ENCODE peak calls at places on chromosomes 6 and 20, in ten cellular contexts. B is left lung; Z is substantia nigra; H is occipital lobe; Q is mesothelial cell of epicardium; C is adrenal gland; R is stimulated activated CD8-positive, alpha-beta memory T cell treated with anti-CD3 and anti-CD28 coated beads, Interleukin-15, amount 100 ng/mL, for 24 hours; K is NT2/D1; J is MCF 10A; L is T-helper 1 cell. F is an unnamed sample.

GRCh38 chr6:148513145-148514071 is 170.8 kb downstream of the SASH1 start:
- DNase-seq in B (peak), Z (peak), H (no peak), Q (no peak), C (no peak), R (no peak), K (no peak), J (no peak), L (no peak), F (no peak)

GRCh38 chr20:611843-612185 is 1.7 kb upstream of the TCF15 start:
- DNase-seq in B (no peak), Z (no peak), H (no peak), Q (peak), C (no peak), R (no peak), K (no peak), J (no peak), L (no peak), F (no peak)

GRCh38 chr6:112409311-112409710 is 62.2 kb downstream of the RFPL4B start:
- DNase-seq in B (no peak), Z (no peak), H (no peak), Q (no peak), C (no peak), R (no peak), K (no peak), J (no peak), L (no peak), F (no peak)

GRCh38 chr6:52152692-52153091 is 33.5 kb upstream of the IL17A start:
- DNase-seq in B (no peak), Z (no peak), H (no peak), Q (no peak), C (no peak), R (no peak), K (no peak), J (no peak), L (no peak), F (no peak)

GRCh38 chr6:153131037-153131981 is at the start of gene RGS17:
- DNase-seq in B (peak), Z (peak), H (peak), Q (peak), C (peak), R (no peak), K (peak), J (peak), L (no peak), F (peak)

GRCh38 chr6:134420638-134421181 is 102.8 kb upstream of the SGK1 start:
- DNase-seq in B (no peak), Z (no peak), H (no peak), Q (no peak), C (no peak), R (no peak), K (no peak), J (no peak), L (no peak), F (no peak)

GRCh38 chr6:112934433-112935327 is 587.5 kb downstream of the RFPL4B start:
- DNase-seq in B (no peak), Z (no peak), H (no peak), Q (no peak), C (no peak), R (no peak), K (no peak), J (no peak), L (no peak), F (no peak)

GRCh38 chr20:34829191-34829590 is 3.7 kb upstream of the NCOA6 start:
- DNase-seq in B (no peak), Z (no peak), H (no peak), Q (no peak), C (no peak), R (no peak), K (no peak), J (no peak), L (no peak), F (no peak)

GRCh38 chr6:111480988-111481830 is 1.8 kb downstream of the REV3L start:
- DNase-seq in B (no peak), Z (no peak), H (no peak), Q (no peak), C (no peak), R (no peak), K (no peak), J (peak), L (no peak), F (no peak)

GRCh38 chr20:49445176-49445575 is 37.3 kb downstream of the KCNB1 start:
- DNase-seq in B (no peak), Z (no peak), H (no peak), Q (no peak), C (no peak), R (no peak), K (no peak), J (peak), L (no peak), F (no peak)

GRCh38 chr6:169536446-169537170 is 165.2 kb downstream of the WDR27 start:
- DNase-seq in B (no peak), Z (no peak), H (no peak), Q (no peak), C (no peak), R (no peak), K (no peak), J (no peak), L (no peak), F (peak)

GRCh38 chr20:46283426-46283825 is 24.9 kb downstream of the CDH22 start:
- DNase-seq in B (no peak), Z (no peak), H (no peak), Q (no peak), C (no peak), R (no peak), K (no peak), J (peak), L (no peak), F (no peak)

GRCh38 chr6:137489410-137490371 is 4.5 kb downstream of the OLIG3 start:
- DNase-seq in B (no peak), Z (no peak), H (no peak), Q (peak), C (no peak), R (no peak), K (no peak), J (no peak), L (no peak), F (no peak)

GRCh38 chr20:61391812-61392520 is 139.9 kb downstream of the CDH4 start:
- DNase-seq in B (no peak), Z (no peak), H (no peak), Q (no peak), C (no peak), R (no peak), K (no peak), J (no peak), L (no peak), F (no peak)

GRCh38 chr6:78701407-78701806 is 165.9 kb upstream of the IRAK1BP1 start:
- DNase-seq in B (no peak), Z (no peak), H (no peak), Q (no peak), C (no peak), R (no peak), K (no peak), J (peak), L (no peak), F (no peak)

GRCh38 chr6:27183082-27183832 is 64.2 kb upstream of the PRSS16 start:
- DNase-seq in B (no peak), Z (no peak), H (no peak), Q (no peak), C (no peak), R (no peak), K (no peak), J (no peak), L (no peak), F (no peak)

GRCh38 chr6:31750411-31751022 is 10.7 kb downstream of the MSH5 start:
- DNase-seq in B (no peak), Z (no peak), H (no peak), Q (no peak), C (no peak), R (no peak), K (no peak), J (no peak), L (no peak), F (no peak)

GRCh38 chr6:43951063-43951755 is 176.0 kb downstream of the MRPL14 start:
- DNase-seq in B (no peak), Z (no peak), H (no peak), Q (peak), C (peak), R (no peak), K (no peak), J (peak), L (no peak), F (peak)

GRCh38 chr20:44433751-44434538 is 41.7 kb upstream of the TTPAL start:
- DNase-seq in B (no peak), Z (no peak), H (no peak), Q (no peak), C (no peak), R (no peak), K (no peak), J (no peak), L (no peak), F (peak)

GRCh38 chr6:147559016-147559415 is 50.5 kb downstream of the SAMD5 start:
- DNase-seq in B (no peak), Z (no peak), H (no peak), Q (no peak), C (no peak), R (no peak), K (no peak), J (no peak), L (no peak), F (no peak)

GRCh38 chr6:32415521-32416019 is 8.6 kb upstream of the BTNL2 start:
- DNase-seq in B (peak), Z (peak), H (peak), Q (peak), C (peak), R (peak), K (peak), J (peak), L (peak), F (peak)

GRCh38 chr20:43686820-43687219 is 19.9 kb downstream of the MYBL2 start:
- DNase-seq in B (no peak), Z (no peak), H (no peak), Q (no peak), C (no peak), R (no peak), K (no peak), J (no peak), L (no peak), F (no peak)

GRCh38 chr6:158717341-158718328 is 67.8 kb downstream of the SYTL3 start:
- DNase-seq in B (no peak), Z (no peak), H (no peak), Q (no peak), C (no peak), R (no peak), K (no peak), J (no peak), L (no peak), F (no peak)

GRCh38 chr6:165034271-165034741 is 275.1 kb downstream of the C6orf118 start:
- DNase-seq in B (no peak), Z (no peak), H (no peak), Q (no peak), C (no peak), R (no peak), K (no peak), J (peak), L (no peak), F (no peak)

GRCh38 chr6:106444777-106445507 is 84.4 kb downstream of the CRYBG1 start:
- DNase-seq in B (no peak), Z (no peak), H (no peak), Q (no peak), C (peak), R (no peak), K (no peak), J (peak), L (no peak), F (peak)

GRCh38 chr6:107489636-107490567 is at the start of gene SOBP:
- DNase-seq in B (peak), Z (peak), H (peak), Q (peak), C (peak), R (peak), K (no peak), J (no peak), L (peak), F (peak)

GRCh38 chr6:144156334-144156733 is 6.0 kb downstream of the STX11 start:
- DNase-seq in B (no peak), Z (no peak), H (no peak), Q (no peak), C (no peak), R (no peak), K (no peak), J (no peak), L (no peak), F (no peak)

GRCh38 chr6:168908887-168909286 is 344.8 kb downstream of the THBS2 start:
- DNase-seq in B (no peak), Z (no peak), H (no peak), Q (no peak), C (no peak), R (no peak), K (no peak), J (peak), L (no peak), F (no peak)

GRCh38 chr6:110581682-110582081 is 105.3 kb upstream of the SLC22A16 start:
- DNase-seq in B (no peak), Z (no peak), H (no peak), Q (no peak), C (no peak), R (no peak), K (no peak), J (no peak), L (no peak), F (no peak)

GRCh38 chr6:78513856-78514255 is 353.5 kb upstream of the IRAK1BP1 start:
- DNase-seq in B (no peak), Z (no peak), H (no peak), Q (no peak), C (no peak), R (no peak), K (peak), J (peak), L (no peak), F (no peak)

GRCh38 chr6:166434336-166434735 is 51.6 kb upstream of the MPC1 start:
- DNase-seq in B (no peak), Z (no peak), H (no peak), Q (no peak), C (no peak), R (no peak), K (no peak), J (no peak), L (no peak), F (no peak)

GRCh38 chr6:674406-674805 is 17.5 kb upstream of the HUS1B start:
- DNase-seq in B (no peak), Z (no peak), H (no peak), Q (no peak), C (no peak), R (no peak), K (no peak), J (no peak), L (no peak), F (no peak)

GRCh38 chr20:8740265-8740664 is 328.6 kb upstream of the PLCB4 start:
- DNase-seq in B (no peak), Z (no peak), H (no peak), Q (no peak), C (no peak), R (no peak), K (no peak), J (no peak), L (no peak), F (no peak)

GRCh38 chr20:29297411-29298270 is 1959.8 kb upstream of the DEFB115 start:
- DNase-seq in B (no peak), Z (no peak), H (no peak), Q (no peak), C (peak), R (no peak), K (no peak), J (no peak), L (no peak), F (no peak)

GRCh38 chr6:159594106-159594749 is 98.8 kb downstream of the SOD2 start:
- DNase-seq in B (no peak), Z (no peak), H (no peak), Q (no peak), C (no peak), R (no peak), K (no peak), J (peak), L (no peak), F (no peak)

GRCh38 chr6:25239059-25239458 is 40.1 kb upstream of the CARMIL1 start:
- DNase-seq in B (no peak), Z (no peak), H (no peak), Q (no peak), C (no peak), R (no peak), K (no peak), J (no peak), L (no peak), F (no peak)

GRCh38 chr6:1380625-1381396 is 8.6 kb upstream of the FOXF2 start:
- DNase-seq in B (no peak), Z (no peak), H (no peak), Q (no peak), C (no peak), R (no peak), K (no peak), J (no peak), L (no peak), F (no peak)